ENCODE peak calls at places on chromosomes 3 and 15, in eight cellular contexts. G is HepG2, H is GM12878, N is H9, E is uterus, Z is breast epithelium, J is K562, X is left lung. T is an unnamed sample.

GRCh38 chr3:32176989-32177701 is 61.3 kb upstream of the CMTM8 start:
- DNase-seq in G (peak), N (peak), H (peak), Z (no peak), X (no peak), E (no peak), J (peak), T (no peak)

GRCh38 chr3:124467980-124468902 is 262.0 kb upstream of the UMPS start:
- DNase-seq in J (peak), X (peak), H (no peak), G (peak), E (peak), N (peak), Z (no peak), T (peak)

GRCh38 chr3:88809993-88810392 is 297.4 kb upstream of the EPHA3 start:
- DNase-seq in X (no peak), H (no peak), G (no peak), E (no peak), N (no peak), Z (no peak), J (no peak), T (no peak)

GRCh38 chr3:129038121-129038855 is 22.3 kb upstream of the GP9 start:
- DNase-seq in J (no peak), X (no peak), H (no peak), G (no peak), E (no peak), Z (no peak), N (no peak), T (no peak)

GRCh38 chr3:186849392-186849975 is 7.0 kb downstream of the ADIPOQ start:
- DNase-seq in Z (no peak), E (no peak), N (no peak), J (peak), X (no peak), H (peak), G (peak), T (no peak)

GRCh38 chr15:84748274-84749110 is at the start of gene ZNF592:
- DNase-seq in H (no peak), Z (peak), G (peak), E (peak), X (peak), J (peak), N (peak), T (peak)

GRCh38 chr3:171470714-171471227 is 10.6 kb upstream of the TNIK start:
- DNase-seq in E (no peak), X (no peak), H (no peak), J (peak), Z (no peak), G (no peak), N (no peak), T (no peak)

GRCh38 chr3:29307229-29307796 is 26.4 kb downstream of the RBMS3 start:
- DNase-seq in N (no peak), Z (no peak), H (no peak), E (no peak), G (no peak), X (no peak), J (no peak), T (no peak)

GRCh38 chr3:16400143-16400935 is 113.2 kb downstream of the RFTN1 start:
- DNase-seq in Z (no peak), E (no peak), J (no peak), X (no peak), G (no peak), H (no peak), N (no peak), T (no peak)

GRCh38 chr15:92025717-92026270 is 172.3 kb downstream of the SLCO3A1 start:
- DNase-seq in N (no peak), J (no peak), E (no peak), G (no peak), H (no peak), X (no peak), Z (no peak), T (no peak)

GRCh38 chr3:155332668-155333160 is 39.2 kb upstream of the STRIT1 start:
- DNase-seq in N (no peak), J (no peak), Z (no peak), G (no peak), H (no peak), E (no peak), X (no peak), T (no peak)

GRCh38 chr15:95278532-95279265 is 1047.3 kb downstream of the MCTP2 start:
- DNase-seq in N (no peak), J (no peak), G (no peak), Z (no peak), E (no peak), H (no peak), X (no peak), T (no peak)

GRCh38 chr15:95280711-95281110 is 1049.3 kb downstream of the MCTP2 start:
- DNase-seq in Z (no peak), J (no peak), H (no peak), G (no peak), N (no peak), E (no peak), X (no peak), T (no peak)

GRCh38 chr15:95274038-95274437 is 1042.7 kb downstream of the MCTP2 start:
- DNase-seq in N (no peak), H (no peak), E (no peak), X (no peak), J (no peak), G (no peak), Z (no peak), T (no peak)

GRCh38 chr15:95279277-95280019 is 1048.1 kb downstream of the MCTP2 start:
- DNase-seq in N (no peak), Z (no peak), H (no peak), E (no peak), X (no peak), G (no peak), J (no peak), T (no peak)

GRCh38 chr15:95277266-95277665 is 1045.9 kb downstream of the MCTP2 start:
- DNase-seq in N (no peak), X (no peak), E (no peak), G (no peak), J (no peak), Z (no peak), H (no peak), T (no peak)
- H3K27ac ChIP-seq in N (no peak), X (peak), E (peak), G (no peak), J (no peak), Z (no peak), H (no peak), T (no peak)

DNA sequence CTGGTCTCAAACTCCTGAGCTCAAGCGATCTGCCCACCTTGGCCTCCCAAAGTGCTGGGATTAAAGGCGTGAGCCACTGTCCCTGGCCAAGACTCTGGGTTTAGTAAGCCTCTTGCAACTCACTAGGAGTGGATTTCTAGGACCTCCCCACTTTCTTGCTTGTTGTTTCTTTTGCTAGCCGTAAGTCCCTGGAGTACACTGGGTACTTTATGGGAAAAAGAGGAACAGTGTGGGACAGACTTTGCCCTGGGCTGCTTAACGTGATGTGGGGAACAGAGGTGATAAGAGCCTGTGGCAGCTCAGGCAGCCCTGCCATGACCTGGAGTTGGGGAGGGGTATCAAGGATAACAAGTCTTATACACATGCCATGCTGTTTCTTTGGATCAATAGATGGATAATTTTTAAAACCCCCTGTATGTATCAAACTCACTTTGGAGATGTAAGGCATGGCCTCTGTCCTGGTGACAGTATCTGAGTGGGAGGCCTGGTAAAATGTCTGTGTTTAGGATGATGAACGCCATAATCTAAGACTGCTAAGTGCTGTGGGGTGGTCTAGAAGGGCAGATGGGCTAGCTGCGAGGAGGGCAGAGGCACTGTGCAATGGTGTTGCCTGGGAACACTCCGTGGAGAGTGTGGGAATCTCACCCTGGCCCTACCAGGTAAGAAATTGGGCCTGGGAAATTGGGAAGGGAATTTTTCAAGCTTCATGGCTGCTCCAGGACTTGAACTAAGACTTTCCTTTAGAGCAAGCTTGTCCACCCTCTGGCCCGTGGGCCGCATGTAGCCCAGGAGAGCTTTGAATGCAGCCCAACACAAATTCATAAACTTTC is 54.8 kb downstream of the SMAD3 start:
- DNase-seq in X (no peak), J (no peak), G (no peak), H (no peak), N (no peak), E (no peak), Z (no peak), T (no peak)
- H3K27ac ChIP-seq in X (peak), J (peak), G (no peak), H (peak), N (no peak), E (peak), Z (peak), T (no peak)

DNA sequence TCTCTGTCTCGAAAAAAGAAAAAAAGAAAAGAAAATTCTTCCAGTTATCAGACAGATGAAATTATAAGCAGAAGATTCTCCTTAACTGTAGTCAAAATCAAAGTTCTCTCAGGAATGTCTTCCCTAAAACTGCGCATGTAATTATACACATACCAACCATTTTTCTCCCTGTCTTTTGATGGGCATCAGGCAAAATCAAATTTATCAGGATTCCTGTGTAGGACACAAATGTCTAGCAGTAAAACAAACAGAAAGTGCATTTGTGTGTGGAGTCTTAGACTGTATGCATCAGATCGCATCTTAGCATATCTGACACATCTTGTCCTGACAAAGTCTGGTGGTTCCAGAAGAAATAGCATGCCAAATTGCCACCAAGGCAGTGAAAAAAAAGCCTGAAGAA is 3.9 kb upstream of the ARPIN start:
- DNase-seq in N (no peak), G (no peak), Z (no peak), J (no peak), H (no peak), E (no peak), X (no peak), T (no peak)
- H3K27ac ChIP-seq in N (no peak), G (no peak), Z (no peak), J (no peak), H (no peak), E (no peak), X (no peak), T (no peak)

GRCh38 chr3:183381179-183381578 is 47.2 kb downstream of the MCF2L2 start:
- DNase-seq in N (no peak), G (no peak), J (no peak), H (no peak), E (no peak), X (no peak), Z (no peak), T (no peak)

GRCh38 chr3:183377307-183377959 is 51.0 kb downstream of the MCF2L2 start:
- DNase-seq in J (no peak), H (no peak), N (no peak), E (no peak), G (no peak), X (no peak), Z (no peak), T (no peak)

GRCh38 chr3:183378545-183378944 is 49.9 kb downstream of the MCF2L2 start:
- DNase-seq in Z (no peak), H (no peak), X (no peak), N (no peak), J (no peak), G (no peak), E (no peak), T (no peak)

GRCh38 chr3:183378008-183378407 is 50.4 kb downstream of the MCF2L2 start:
- DNase-seq in H (no peak), N (no peak), E (no peak), Z (no peak), J (no peak), G (no peak), X (no peak), T (no peak)

DNA sequence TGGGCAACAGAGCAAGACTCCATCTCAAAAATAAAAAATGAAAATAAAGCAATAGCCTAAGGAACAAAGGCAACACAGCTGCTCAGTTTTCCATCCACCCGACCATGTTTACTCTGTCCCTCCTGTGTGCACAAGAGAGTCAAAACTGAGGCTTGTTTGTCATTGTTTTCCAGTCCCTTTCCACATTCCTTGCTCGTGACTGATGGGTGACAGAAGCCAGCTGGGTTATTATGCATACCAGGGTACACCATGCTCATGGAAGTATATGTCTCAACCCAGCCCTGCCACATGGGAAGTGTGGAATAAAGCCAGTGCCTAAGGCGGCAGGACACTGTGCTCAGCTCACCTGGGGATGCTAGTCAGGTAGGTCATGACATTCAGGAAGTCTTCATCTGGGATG is 49.5 kb downstream of the MCF2L2 start:
- DNase-seq in J (no peak), Z (no peak), X (no peak), G (peak), H (no peak), E (no peak), N (no peak), T (no peak)
- H3K27ac ChIP-seq in J (no peak), Z (no peak), X (no peak), G (no peak), H (no peak), E (no peak), N (no peak), T (no peak)

GRCh38 chr3:112818289-112818688 is 28.4 kb downstream of the CD200R1L start:
- DNase-seq in Z (no peak), N (no peak), J (no peak), X (no peak), H (no peak), G (no peak), E (no peak), T (no peak)
- H3K27ac ChIP-seq in Z (no peak), N (no peak), J (no peak), X (no peak), H (no peak), G (no peak), E (no peak), T (no peak)

GRCh38 chr15:52099654-52100272 is 12.8 kb downstream of the BCL2L10 start:
- DNase-seq in E (no peak), J (no peak), N (no peak), H (no peak), G (no peak), X (no peak), Z (no peak), T (no peak)
- H3K27ac ChIP-seq in E (no peak), J (no peak), N (no peak), H (peak), G (no peak), X (no peak), Z (no peak), T (no peak)

DNA sequence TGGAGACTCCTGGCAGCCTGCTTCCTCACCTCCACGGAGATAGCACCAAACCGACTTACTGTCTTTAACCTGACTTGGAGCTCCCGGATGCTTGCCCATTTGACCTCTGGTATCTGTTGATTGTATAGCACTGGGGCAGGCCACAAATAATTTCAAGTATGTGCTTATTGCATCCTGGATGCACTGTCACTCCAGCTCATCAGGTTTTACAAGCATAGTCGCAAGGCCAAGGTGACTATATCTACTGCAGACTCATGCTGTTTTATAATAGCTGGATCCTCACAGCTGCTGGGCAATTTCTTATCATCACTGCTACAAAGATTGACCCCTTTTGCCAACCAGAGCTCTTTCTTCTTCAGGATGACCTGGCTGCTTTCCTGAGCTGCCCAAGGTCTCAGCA is 45.6 kb downstream of the PEX5L start:
- DNase-seq in X (no peak), Z (no peak), G (no peak), N (no peak), E (no peak), H (no peak), J (no peak), T (no peak)
- H3K27ac ChIP-seq in X (no peak), Z (no peak), G (no peak), N (no peak), E (no peak), H (no peak), J (no peak), T (peak)

DNA sequence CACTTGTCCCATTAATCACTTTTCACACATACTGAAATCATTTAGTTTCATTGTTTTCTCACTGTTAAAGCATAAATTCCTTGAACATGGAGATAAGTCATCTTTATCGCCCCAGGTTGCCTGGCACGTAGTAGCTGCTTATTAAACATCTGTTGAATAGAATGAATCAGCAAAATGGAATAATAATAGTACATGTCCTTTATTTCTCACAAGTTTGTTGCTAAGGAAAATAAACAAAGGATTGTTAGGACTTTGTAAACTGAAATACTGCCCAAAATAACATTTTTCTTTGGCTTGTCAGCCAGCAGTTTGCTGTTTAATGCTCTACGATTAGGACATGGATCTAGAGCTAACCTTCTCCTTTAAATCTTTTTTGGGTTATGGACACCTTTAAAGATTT is 17.9 kb downstream of the SLC35A5 start:
- DNase-seq in H (no peak), G (no peak), J (no peak), N (no peak), E (no peak), Z (no peak), X (no peak), T (no peak)
- H3K27ac ChIP-seq in H (no peak), G (no peak), J (no peak), N (no peak), E (no peak), Z (no peak), X (no peak), T (no peak)